ENCODE peak calls at places on chromosome 7, in six cellular contexts. One of them, this sample, is unnamed.

GRCh38 chr7:78463039-78463438 is 664.5 kb downstream of the PHTF2 start:
- DNase-seq in sigmoid colon: no peak
- DNase-seq in spleen: no peak
- DNase-seq in HepG2: no peak
- DNase-seq in stomach: no peak
- DNase-seq in GM23338: no peak
- DNase-seq in this sample: no peak

GRCh38 chr7:105664816-105665525 is 83.7 kb upstream of the EFCAB10 start:
- DNase-seq in sigmoid colon: no peak
- DNase-seq in spleen: no peak
- DNase-seq in HepG2: peak; percentile 89
- DNase-seq in stomach: no peak
- DNase-seq in GM23338: peak; percentile 76
- DNase-seq in this sample: no peak

GRCh38 chr7:15720849-15721471 is 34.5 kb upstream of the MEOX2 start:
- DNase-seq in sigmoid colon: peak; percentile 66
- DNase-seq in spleen: no peak
- DNase-seq in HepG2: peak; percentile 2
- DNase-seq in stomach: no peak
- DNase-seq in GM23338: peak; percentile 55
- DNase-seq in this sample: peak; percentile 32

GRCh38 chr7:123966936-123967335 is 41.9 kb downstream of the SPAM1 start:
- DNase-seq in sigmoid colon: no peak
- DNase-seq in spleen: no peak
- DNase-seq in HepG2: no peak
- DNase-seq in stomach: no peak
- DNase-seq in GM23338: peak; percentile 50
- DNase-seq in this sample: no peak

GRCh38 chr7:131021902-131022301 is 287.9 kb upstream of the KLF14 start:
- DNase-seq in sigmoid colon: no peak
- DNase-seq in spleen: no peak
- DNase-seq in HepG2: no peak
- DNase-seq in stomach: no peak
- DNase-seq in GM23338: no peak
- DNase-seq in this sample: no peak

GRCh38 chr7:151503902-151504714 is 15.6 kb downstream of the RHEB start:
- DNase-seq in sigmoid colon: peak; percentile 80
- DNase-seq in spleen: no peak
- DNase-seq in HepG2: peak; percentile 85
- DNase-seq in stomach: no peak
- DNase-seq in GM23338: no peak
- DNase-seq in this sample: no peak

GRCh38 chr7:38699481-38699880 is 68.3 kb upstream of the AMPH start:
- DNase-seq in sigmoid colon: no peak
- DNase-seq in spleen: no peak
- DNase-seq in HepG2: no peak
- DNase-seq in stomach: no peak
- DNase-seq in GM23338: no peak
- DNase-seq in this sample: no peak

GRCh38 chr7:140691368-140692045 is 5.0 kb upstream of the NDUFB2 start:
- DNase-seq in sigmoid colon: no peak
- DNase-seq in spleen: peak; percentile 57
- DNase-seq in HepG2: no peak
- DNase-seq in stomach: no peak
- DNase-seq in GM23338: peak; percentile 77
- DNase-seq in this sample: no peak

GRCh38 chr7:37332218-37333016 is 116.2 kb downstream of the ELMO1 start:
- DNase-seq in sigmoid colon: no peak
- DNase-seq in spleen: no peak
- DNase-seq in HepG2: no peak
- DNase-seq in stomach: no peak
- DNase-seq in GM23338: no peak
- DNase-seq in this sample: no peak

GRCh38 chr7:148287538-148287937 is 303.0 kb upstream of the C7orf33 start:
- DNase-seq in sigmoid colon: no peak
- DNase-seq in spleen: no peak
- DNase-seq in HepG2: no peak
- DNase-seq in stomach: no peak
- DNase-seq in GM23338: no peak
- DNase-seq in this sample: no peak

GRCh38 chr7:77684030-77684429 is 12.2 kb upstream of the RSBN1L start:
- DNase-seq in sigmoid colon: no peak
- DNase-seq in spleen: no peak
- DNase-seq in HepG2: no peak
- DNase-seq in stomach: no peak
- DNase-seq in GM23338: peak; percentile 87
- DNase-seq in this sample: no peak

GRCh38 chr7:132246591-132246990 is 329.7 kb downstream of the PLXNA4 start:
- DNase-seq in sigmoid colon: no peak
- DNase-seq in spleen: no peak
- DNase-seq in HepG2: no peak
- DNase-seq in stomach: no peak
- DNase-seq in GM23338: no peak
- DNase-seq in this sample: no peak

GRCh38 chr7:135362871-135363270 is 129.2 kb downstream of the STRA8 start:
- DNase-seq in sigmoid colon: no peak
- DNase-seq in spleen: no peak
- DNase-seq in HepG2: no peak
- DNase-seq in stomach: no peak
- DNase-seq in GM23338: peak; percentile 70
- DNase-seq in this sample: no peak

GRCh38 chr7:39056153-39056552 is 78.4 kb downstream of the POU6F2 start:
- DNase-seq in sigmoid colon: no peak
- DNase-seq in spleen: no peak
- DNase-seq in HepG2: no peak
- DNase-seq in stomach: no peak
- DNase-seq in GM23338: no peak
- DNase-seq in this sample: no peak

GRCh38 chr7:151013728-151014497 is 10.4 kb downstream of the ATG9B start:
- DNase-seq in sigmoid colon: peak; percentile 84
- DNase-seq in spleen: peak; percentile 94
- DNase-seq in HepG2: no peak
- DNase-seq in stomach: peak; percentile 67
- DNase-seq in GM23338: peak; percentile 99
- DNase-seq in this sample: peak; percentile 81

GRCh38 chr7:30029696-30030095 is 1.5 kb downstream of the PLEKHA8 start:
- DNase-seq in sigmoid colon: no peak
- DNase-seq in spleen: no peak
- DNase-seq in HepG2: no peak
- DNase-seq in stomach: no peak
- DNase-seq in GM23338: no peak
- DNase-seq in this sample: no peak

GRCh38 chr7:30036220-30036619 is 8.0 kb downstream of the PLEKHA8 start:
- DNase-seq in sigmoid colon: no peak
- DNase-seq in spleen: no peak
- DNase-seq in HepG2: no peak
- DNase-seq in stomach: no peak
- DNase-seq in GM23338: no peak
- DNase-seq in this sample: no peak

GRCh38 chr7:30034501-30034900 is 6.3 kb downstream of the PLEKHA8 start:
- DNase-seq in sigmoid colon: no peak
- DNase-seq in spleen: no peak
- DNase-seq in HepG2: no peak
- DNase-seq in stomach: no peak
- DNase-seq in GM23338: no peak
- DNase-seq in this sample: no peak

GRCh38 chr7:30028749-30029635 is 780 bp downstream of the PLEKHA8 start:
- DNase-seq in sigmoid colon: peak; percentile 69
- DNase-seq in spleen: no peak
- DNase-seq in HepG2: peak; percentile 71
- DNase-seq in stomach: no peak
- DNase-seq in GM23338: peak; percentile 85
- DNase-seq in this sample: no peak

DNA sequence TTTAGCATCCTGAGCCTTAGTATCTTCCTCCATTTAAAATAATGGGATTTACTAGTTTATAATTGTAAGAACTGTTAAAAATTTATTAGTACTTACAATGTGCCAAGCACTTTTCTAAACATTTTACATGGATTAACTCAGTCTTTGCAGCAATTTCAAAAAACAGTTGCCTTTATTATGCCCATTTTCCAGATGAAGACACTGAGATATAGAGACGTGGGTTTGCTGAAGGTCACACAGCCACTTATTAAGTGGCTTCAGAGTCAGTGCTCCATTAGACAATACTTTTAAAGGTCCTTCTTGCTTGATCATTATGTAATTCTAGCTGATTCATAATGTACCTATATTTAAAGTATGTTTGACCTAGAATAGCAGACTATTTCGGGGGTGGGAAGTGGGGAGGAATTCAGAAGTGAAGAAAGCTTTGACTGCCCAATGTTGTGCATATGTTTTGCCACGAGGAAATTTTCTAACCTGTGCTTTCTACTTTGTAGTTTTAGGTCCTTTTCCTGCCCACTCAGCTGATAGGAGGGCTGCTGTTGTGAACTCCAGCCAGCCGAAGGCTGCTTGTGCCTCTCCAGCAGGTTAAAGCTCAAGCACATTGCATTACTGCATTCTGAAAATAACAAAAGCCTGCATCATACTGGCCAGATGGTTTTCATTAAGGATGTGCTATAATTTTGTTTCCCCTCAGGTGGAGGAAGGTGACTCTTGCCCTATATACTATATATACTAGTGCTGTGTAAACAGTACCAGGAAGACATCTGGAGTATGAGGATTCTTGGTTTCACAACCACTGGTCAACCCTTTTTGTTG is 4.3 kb downstream of the PLEKHA8 start:
- DNase-seq in sigmoid colon: no peak
- DNase-seq in spleen: no peak
- DNase-seq in HepG2: no peak
- DNase-seq in stomach: no peak
- DNase-seq in GM23338: no peak
- DNase-seq in this sample: no peak
- H3K27ac ChIP-seq in sigmoid colon: no peak overlapping the region
- H3K27ac ChIP-seq in spleen: no peak overlapping the region
- H3K27ac ChIP-seq in HepG2: no peak overlapping the region
- H3K27ac ChIP-seq in stomach: no peak overlapping the region
- H3K27ac ChIP-seq in GM23338: no peak overlapping the region
- H3K27ac ChIP-seq in this sample: no peak overlapping the region

GRCh38 chr7:70043139-70043538 is 444.9 kb downstream of the AUTS2 start:
- DNase-seq in sigmoid colon: no peak
- DNase-seq in spleen: no peak
- DNase-seq in HepG2: no peak
- DNase-seq in stomach: no peak
- DNase-seq in GM23338: no peak
- DNase-seq in this sample: no peak
- TF ChIP-seq POLR2AphosphoS5 in sigmoid colon: no peak
- TF ChIP-seq POLR2AphosphoS5 in spleen: no peak
- TF ChIP-seq POLR2AphosphoS5 in HepG2: no peak
- TF ChIP-seq POLR2AphosphoS5 in stomach: no peak
- TF ChIP-seq POLR2AphosphoS5 in GM23338: no peak
- TF ChIP-seq POLR2AphosphoS5 in this sample: no peak

GRCh38 chr7:2956526-2957368 is 86.9 kb downstream of the CARD11 start:
- DNase-seq in sigmoid colon: peak; percentile 34
- DNase-seq in spleen: no peak
- DNase-seq in HepG2: no peak
- DNase-seq in stomach: no peak
- DNase-seq in GM23338: no peak
- DNase-seq in this sample: no peak

GRCh38 chr7:2962860-2963259 is 80.8 kb downstream of the CARD11 start:
- DNase-seq in sigmoid colon: no peak
- DNase-seq in spleen: no peak
- DNase-seq in HepG2: no peak
- DNase-seq in stomach: no peak
- DNase-seq in GM23338: no peak
- DNase-seq in this sample: no peak

GRCh38 chr7:2959343-2959680 is 84.4 kb downstream of the CARD11 start:
- DNase-seq in sigmoid colon: peak; percentile 46
- DNase-seq in spleen: no peak
- DNase-seq in HepG2: no peak
- DNase-seq in stomach: no peak
- DNase-seq in GM23338: no peak
- DNase-seq in this sample: no peak

GRCh38 chr7:2958416-2959342 is 85.0 kb downstream of the CARD11 start:
- DNase-seq in sigmoid colon: peak; percentile 56
- DNase-seq in spleen: no peak
- DNase-seq in HepG2: no peak
- DNase-seq in stomach: no peak
- DNase-seq in GM23338: no peak
- DNase-seq in this sample: no peak

DNA sequence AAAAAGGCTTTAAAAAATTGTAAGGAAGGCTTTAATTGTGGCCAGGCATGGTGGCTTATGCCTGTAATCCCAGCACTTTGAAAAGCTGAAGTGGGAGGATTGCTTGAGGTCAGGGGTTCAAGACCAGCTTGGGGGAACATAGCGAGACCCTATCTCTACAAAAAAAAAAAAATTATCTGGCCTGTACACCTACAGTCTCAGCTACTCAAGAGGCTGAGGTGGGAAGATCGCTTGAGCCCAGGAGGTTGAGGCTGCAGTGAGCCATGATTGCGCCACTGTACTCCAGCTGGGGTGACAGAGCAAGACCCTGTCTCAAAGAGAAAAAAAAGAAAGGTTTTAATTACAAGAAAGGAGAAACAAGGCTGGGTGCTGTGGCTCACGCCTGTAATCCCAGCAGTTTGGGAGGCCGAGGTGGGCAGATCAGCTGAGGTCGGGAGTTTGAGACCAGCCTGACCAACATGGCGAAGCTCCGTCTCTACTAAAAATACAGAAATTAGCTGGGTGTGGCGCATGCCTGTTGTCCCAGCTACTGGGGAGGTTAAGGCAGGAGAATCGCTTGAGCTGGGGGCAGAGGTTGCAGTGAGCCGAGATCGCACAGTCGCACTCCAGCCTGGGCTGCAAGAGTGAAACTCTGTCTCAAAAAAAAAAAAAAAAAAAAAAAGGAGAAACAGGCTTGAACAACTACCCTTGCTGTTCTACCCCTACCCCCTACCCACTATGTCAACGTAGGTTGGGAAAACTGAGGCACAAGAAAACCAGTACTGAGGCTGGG is 83.7 kb downstream of the CARD11 start:
- DNase-seq in sigmoid colon: peak; percentile 12
- DNase-seq in spleen: no peak
- DNase-seq in HepG2: no peak
- DNase-seq in stomach: no peak
- DNase-seq in GM23338: no peak
- DNase-seq in this sample: no peak
- H3K4me1 ChIP-seq in sigmoid colon: no peaks in the 10 kb centered on the region
- H3K4me1 ChIP-seq in spleen: peaks cover 4% of the 10 kb centered on the region
- H3K4me1 ChIP-seq in HepG2: no peaks in the 10 kb centered on the region
- H3K4me1 ChIP-seq in stomach: no peaks in the 10 kb centered on the region
- H3K4me1 ChIP-seq in GM23338: no peaks in the 10 kb centered on the region
- H3K4me1 ChIP-seq in this sample: no peaks in the 10 kb centered on the region

DNA sequence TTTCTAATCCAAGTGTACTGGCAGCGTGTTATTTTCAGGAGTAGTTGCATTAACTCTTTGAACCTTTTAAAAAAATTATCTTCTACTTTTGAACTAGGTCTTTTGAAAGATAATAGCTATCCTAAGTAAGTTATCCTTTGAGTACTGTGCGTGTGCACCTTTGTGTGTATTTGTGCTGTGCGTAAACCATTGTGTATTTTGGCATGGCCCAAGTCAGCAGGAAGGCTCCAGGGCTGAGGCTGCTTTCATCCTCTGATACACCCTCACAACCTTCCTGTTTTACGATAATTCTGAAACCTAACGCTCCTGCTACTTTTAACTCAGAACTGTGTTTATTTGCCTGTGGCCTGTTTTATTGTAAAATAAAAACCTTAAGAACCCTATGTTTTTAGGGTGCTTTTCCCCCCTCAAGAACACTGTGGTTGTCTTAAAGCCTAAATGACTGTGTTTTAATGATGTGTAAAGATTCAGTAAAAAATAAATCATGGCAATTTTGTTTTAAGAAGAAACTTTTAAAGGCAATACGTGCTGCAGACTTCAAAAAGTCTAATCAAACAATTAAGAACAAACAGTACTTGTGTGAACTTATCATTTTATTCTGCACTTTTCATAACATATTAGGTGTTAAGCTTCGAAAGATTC is 57.5 kb downstream of the HDAC9 start:
- DNase-seq in sigmoid colon: no peak
- DNase-seq in spleen: no peak
- DNase-seq in HepG2: no peak
- DNase-seq in stomach: no peak
- DNase-seq in GM23338: no peak
- DNase-seq in this sample: no peak
- H3K27ac ChIP-seq in sigmoid colon: peak overlapping the region; percentile 14
- H3K27ac ChIP-seq in spleen: no peak overlapping the region
- H3K27ac ChIP-seq in HepG2: no peak overlapping the region
- H3K27ac ChIP-seq in stomach: peak overlapping the region; percentile 23
- H3K27ac ChIP-seq in GM23338: no peak overlapping the region
- H3K27ac ChIP-seq in this sample: no peak overlapping the region

This sample was measured in transverse colon.